ENCODE peak calls at places on chromosomes 2 and 18, in seven cellular contexts. K is neural progenitor cell, B is retinal pigment epithelial cell, H is IMR-90, N is AG04449, L is body of pancreas, Z is heart left ventricle. O is an unnamed sample.

GRCh38 chr2:57443985-57444501 is 602.6 kb upstream of the VRK2 start:
- DNase-seq in B (no peak), H (no peak), K (no peak), N (peak), Z (no peak), L (no peak), O (no peak)

GRCh38 chr2:145123606-145124005 is 603.7 kb upstream of the ZEB2 start:
- DNase-seq in K (no peak), L (no peak), H (peak), B (no peak), N (no peak), Z (peak), O (peak)

GRCh38 chr2:225354281-225354774 is 45.2 kb upstream of the NYAP2 start:
- DNase-seq in Z (no peak), B (peak), H (peak), K (peak), N (no peak), L (no peak), O (no peak)

GRCh38 chr2:95351080-95351915 is 51.2 kb upstream of the FAHD2A start:
- DNase-seq in H (no peak), L (no peak), K (no peak), Z (peak), B (no peak), N (no peak), O (no peak)

GRCh38 chr2:168526641-168527040 is 70.6 kb downstream of the CERS6 start:
- DNase-seq in K (no peak), N (no peak), H (no peak), L (no peak), B (no peak), Z (peak), O (no peak)

GRCh38 chr2:240140920-240141319 is 462 bp upstream of the OTOS start:
- DNase-seq in Z (no peak), L (no peak), B (no peak), N (no peak), H (no peak), K (peak), O (peak)

GRCh38 chr2:40559175-40559574 is 107.3 kb upstream of the SLC8A1 start:
- DNase-seq in L (no peak), H (peak), N (no peak), B (no peak), K (no peak), Z (no peak), O (no peak)

GRCh38 chr2:216404010-216404618 is 8.2 kb upstream of the SMARCAL1 start:
- DNase-seq in H (peak), K (peak), N (no peak), L (peak), Z (peak), B (no peak), O (peak)

GRCh38 chr18:5414546-5414945 is 119.0 kb upstream of the ZBTB14 start:
- DNase-seq in Z (no peak), K (peak), L (no peak), B (no peak), H (no peak), N (no peak), O (no peak)

GRCh38 chr2:11687736-11688135 is 17.7 kb upstream of the NTSR2 start:
- DNase-seq in N (no peak), K (no peak), B (no peak), H (no peak), Z (no peak), L (no peak), O (no peak)

GRCh38 chr2:200901459-200902072 is 12.4 kb downstream of the NIF3L1 start:
- DNase-seq in Z (peak), K (peak), L (peak), N (peak), H (peak), B (peak), O (peak)

GRCh38 chr2:95372845-95373244 is 29.7 kb upstream of the FAHD2A start:
- DNase-seq in N (no peak), L (no peak), B (no peak), H (no peak), K (no peak), Z (no peak), O (no peak)

GRCh38 chr2:14634885-14635871 is 2.7 kb downstream of the LRATD1 start:
- DNase-seq in H (peak), Z (peak), L (peak), K (peak), B (peak), N (no peak), O (peak)

GRCh38 chr2:168002021-168002553 is 245.3 kb downstream of the STK39 start:
- DNase-seq in K (peak), Z (no peak), N (no peak), B (peak), L (no peak), H (peak), O (no peak)

GRCh38 chr2:164515030-164515429 is 106.3 kb downstream of the GRB14 start:
- DNase-seq in L (no peak), N (no peak), B (no peak), H (no peak), K (no peak), Z (no peak), O (no peak)

GRCh38 chr2:178291703-178292102 is 97.4 kb downstream of the OSBPL6 start:
- DNase-seq in B (no peak), K (no peak), L (no peak), H (no peak), N (no peak), Z (no peak), O (no peak)

GRCh38 chr18:50806208-50806616 is 13.6 kb downstream of the MRO start:
- DNase-seq in K (no peak), H (no peak), N (no peak), B (no peak), L (peak), Z (peak), O (no peak)

GRCh38 chr2:202491514-202491913 is 115.4 kb downstream of the BMPR2 start:
- DNase-seq in N (no peak), B (no peak), Z (no peak), L (no peak), K (no peak), H (no peak), O (no peak)
- TF ChIP-seq CTCF in N (no peak), B (no peak), Z (no peak), L (no peak), K (peak), H (peak), O (no peak)

GRCh38 chr18:44759925-44760342 is 79.2 kb downstream of the SETBP1 start:
- DNase-seq in B (no peak), Z (no peak), K (no peak), N (no peak), L (no peak), H (no peak), O (no peak)

GRCh38 chr18:44758821-44759624 is 78.3 kb downstream of the SETBP1 start:
- DNase-seq in Z (no peak), B (no peak), N (no peak), K (no peak), L (no peak), H (no peak), O (no peak)

GRCh38 chr18:44763327-44763726 is 82.6 kb downstream of the SETBP1 start:
- DNase-seq in K (no peak), Z (no peak), H (no peak), B (no peak), L (no peak), N (no peak), O (no peak)

GRCh38 chr18:44764863-44765262 is 84.2 kb downstream of the SETBP1 start:
- DNase-seq in L (no peak), H (no peak), K (no peak), Z (no peak), N (no peak), B (no peak), O (no peak)

GRCh38 chr18:44761812-44762211 is 81.1 kb downstream of the SETBP1 start:
- DNase-seq in L (peak), N (no peak), H (no peak), K (no peak), B (no peak), Z (no peak), O (peak)
- H3K4me3 ChIP-seq in L (no peak), N (no peak), H (no peak), K (no peak), B (no peak), Z (no peak), O (no peak)

GRCh38 chr18:14075196-14075595 is 57.0 kb downstream of the ZNF519 start:
- DNase-seq in K (no peak), L (no peak), Z (no peak), N (no peak), B (no peak), H (no peak), O (no peak)

DNA sequence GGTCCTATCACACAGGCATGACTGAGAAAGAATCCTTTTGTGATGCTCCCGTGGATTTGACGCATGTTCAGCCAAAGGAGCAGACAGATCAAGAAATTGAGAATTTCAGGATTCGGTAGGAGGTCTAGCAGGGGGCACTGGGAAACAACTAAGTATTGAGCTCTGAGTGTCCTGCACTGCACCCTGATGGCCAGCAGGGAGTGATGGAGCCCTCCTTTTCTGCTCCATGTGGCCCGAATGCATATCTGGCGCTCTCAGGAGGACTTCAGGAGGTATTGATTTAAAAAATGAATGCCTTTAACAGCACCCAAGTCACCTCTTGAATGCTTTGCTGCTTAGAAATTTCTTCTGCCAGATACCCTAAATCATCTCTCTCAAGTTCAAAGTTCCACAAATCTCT is 58.0 kb downstream of the ZNF519 start:
- DNase-seq in K (peak), N (no peak), H (no peak), Z (no peak), B (no peak), L (no peak), O (no peak)
- TF ChIP-seq CTCF in K (peak), N (peak), H (peak), Z (no peak), B (peak), L (no peak), O (no peak)

GRCh38 chr2:134690629-134691215 is 28.1 kb downstream of the TMEM163 start:
- DNase-seq in L (peak), Z (no peak), N (no peak), K (no peak), B (no peak), H (no peak), O (no peak)

GRCh38 chr2:134689303-134689702 is 29.5 kb downstream of the TMEM163 start:
- DNase-seq in N (no peak), Z (no peak), H (no peak), K (no peak), L (no peak), B (no peak), O (no peak)

GRCh38 chr2:134683561-134684112 is 35.2 kb downstream of the TMEM163 start:
- DNase-seq in N (no peak), L (peak), Z (no peak), B (no peak), K (no peak), H (no peak), O (no peak)

GRCh38 chr2:134682726-134683125 is 36.1 kb downstream of the TMEM163 start:
- DNase-seq in H (no peak), L (no peak), Z (no peak), K (no peak), B (no peak), N (no peak), O (no peak)

GRCh38 chr2:134685967-134686366 is 32.8 kb downstream of the TMEM163 start:
- DNase-seq in B (no peak), N (no peak), L (no peak), Z (no peak), H (no peak), K (no peak), O (no peak)
- H3K4me3 ChIP-seq in B (no peak), N (no peak), L (no peak), Z (no peak), H (no peak), K (no peak), O (no peak)

DNA sequence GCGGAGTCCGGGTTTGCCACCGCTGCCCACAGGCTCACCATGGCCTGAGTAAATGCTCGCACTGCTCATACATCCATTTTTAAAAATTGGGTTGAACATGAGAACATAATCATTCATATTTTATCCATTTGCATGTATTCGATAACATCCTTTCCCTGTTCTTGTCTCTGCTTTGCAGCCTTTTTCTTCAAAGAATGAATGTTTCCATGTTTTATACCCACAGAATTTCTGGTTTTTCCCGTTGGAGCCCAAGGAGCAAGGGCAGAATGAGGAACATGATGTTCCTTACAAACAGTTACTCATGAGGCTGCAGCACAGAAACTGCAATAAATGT is 146.5 kb downstream of the CCDC74A start:
- DNase-seq in B (no peak), H (no peak), N (no peak), Z (no peak), L (no peak), K (no peak), O (no peak)
- TF ChIP-seq CTCF in B (no peak), H (no peak), N (no peak), Z (no peak), L (no peak), K (no peak), O (peak)

GRCh38 chr2:113175101-113175628 is 1.4 kb downstream of the PSD4 start:
- DNase-seq in L (no peak), B (no peak), Z (no peak), K (no peak), N (no peak), H (no peak), O (no peak)
- H3K4me3 ChIP-seq in L (no peak), B (no peak), Z (no peak), K (no peak), N (no peak), H (no peak), O (no peak)

GRCh38 chr2:184006998-184007397 is 591.3 kb upstream of the ZNF804A start:
- DNase-seq in N (no peak), B (no peak), H (no peak), Z (no peak), L (peak), K (no peak), O (no peak)

GRCh38 chr2:184004945-184005672 is 593.2 kb upstream of the ZNF804A start:
- DNase-seq in N (no peak), K (no peak), B (no peak), Z (no peak), H (no peak), L (no peak), O (no peak)

GRCh38 chr2:183998797-183999190 is 599.5 kb upstream of the ZNF804A start:
- DNase-seq in Z (no peak), B (no peak), L (peak), K (no peak), N (no peak), H (no peak), O (no peak)

DNA sequence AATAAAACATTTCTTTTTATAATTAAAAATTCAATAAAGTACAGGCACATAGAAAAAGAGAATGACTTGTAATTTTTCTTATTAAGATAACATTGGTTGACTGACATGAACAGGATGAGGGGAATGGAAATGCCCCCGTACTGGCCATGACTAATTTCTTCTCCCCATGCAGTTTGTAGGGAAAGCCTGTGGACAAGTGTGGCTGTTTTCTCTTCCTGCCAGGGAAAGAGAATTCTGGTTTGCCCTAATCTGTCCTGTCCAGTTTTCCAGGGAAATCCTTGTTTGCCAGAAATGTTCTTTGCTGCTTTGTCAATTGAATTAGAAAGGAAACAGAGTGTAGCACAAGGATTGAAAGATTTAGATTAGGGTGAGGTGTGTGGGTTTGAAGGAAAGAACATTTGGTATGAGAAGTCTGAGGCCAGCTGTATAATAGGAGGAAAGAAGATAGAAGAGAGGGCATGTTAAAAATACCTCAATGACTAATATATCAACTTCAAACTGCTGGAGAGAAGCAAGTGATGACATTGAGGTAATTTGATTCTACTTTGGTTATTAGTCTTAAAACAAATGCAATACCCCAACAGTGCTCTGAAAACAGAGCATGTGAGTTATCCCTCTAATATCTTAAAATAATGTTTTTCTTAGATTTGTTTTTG is 593.9 kb upstream of the ZNF804A start:
- DNase-seq in H (no peak), B (no peak), K (no peak), L (no peak), N (no peak), Z (no peak), O (no peak)
- TF ChIP-seq CTCF in H (no peak), B (no peak), K (no peak), L (no peak), N (no peak), Z (no peak), O (no peak)

O was measured in mucosa of descending colon.